ENCODE peak calls at places on chromosome 11, in eight cellular contexts. E is right atrium auricular region; N is naive thymus-derived CD4-positive, alpha-beta T cell; U is heart left ventricle; F is lower lobe of right lung; P is A549; A is BE2C; B is MM.1S. I is an unnamed sample.

GRCh38 chr11:69963533-69964246 is 114.4 kb upstream of the ANO1 start:
- DNase-seq in E (no peak), N (no peak), U (peak; percentile 13), F (no peak), P (no peak), A (no peak), B (no peak), I (no peak)

GRCh38 chr11:1557904-1558831 is 13.9 kb downstream of the DUSP8 start:
- DNase-seq in E (no peak), N (no peak), U (peak; percentile 75), F (peak; percentile 63), P (peak; percentile 71), A (no peak), B (no peak), I (no peak)

GRCh38 chr11:15819679-15820286 is 536.6 kb downstream of the SOX6 start:
- DNase-seq in E (peak; percentile 73), N (no peak), U (peak; percentile 88), F (peak; percentile 82), P (peak; percentile 41), A (peak; percentile 58), B (peak; percentile 53), I (no peak)

GRCh38 chr11:75013051-75013450 is 24.3 kb downstream of the NEU3 start:
- DNase-seq in E (no peak), N (no peak), U (no peak), F (no peak), P (no peak), A (no peak), B (no peak), I (no peak)

GRCh38 chr11:101881586-101881985 is 33.2 kb upstream of the CEP126 start:
- DNase-seq in E (no peak), N (no peak), U (no peak), F (no peak), P (no peak), A (no peak), B (no peak), I (no peak)

GRCh38 chr11:36192723-36193619 is 96.3 kb downstream of the COMMD9 start:
- DNase-seq in E (no peak), N (no peak), U (no peak), F (no peak), P (no peak), A (no peak), B (peak; percentile 85), I (no peak)

GRCh38 chr11:75428301-75428724 is 4.7 kb downstream of the KLHL35 start:
- DNase-seq in E (peak; percentile 95), N (peak; percentile 55), U (peak; percentile 89), F (peak; percentile 96), P (no peak), A (peak; percentile 98), B (no peak), I (peak; percentile 58)

GRCh38 chr11:118263694-118264567 is at the start of gene MPZL2:
- DNase-seq in E (no peak), N (peak; percentile 43), U (no peak), F (peak; percentile 76), P (no peak), A (no peak), B (peak; percentile 69), I (no peak)

GRCh38 chr11:134575504-134576230 is 163.6 kb upstream of the B3GAT1 start:
- DNase-seq in E (peak; percentile 48), N (no peak), U (no peak), F (no peak), P (no peak), A (no peak), B (no peak), I (no peak)

GRCh38 chr11:134572741-134573675 is 161.0 kb upstream of the B3GAT1 start:
- DNase-seq in E (peak; percentile 52), N (no peak), U (no peak), F (no peak), P (no peak), A (no peak), B (no peak), I (no peak)

GRCh38 chr11:134574947-134575346 is 162.9 kb upstream of the B3GAT1 start:
- DNase-seq in E (peak; percentile 43), N (no peak), U (no peak), F (no peak), P (no peak), A (no peak), B (no peak), I (no peak)

GRCh38 chr11:134573857-134574256 is 161.8 kb upstream of the B3GAT1 start:
- DNase-seq in E (peak; percentile 47), N (no peak), U (no peak), F (no peak), P (no peak), A (no peak), B (no peak), I (no peak)

DNA sequence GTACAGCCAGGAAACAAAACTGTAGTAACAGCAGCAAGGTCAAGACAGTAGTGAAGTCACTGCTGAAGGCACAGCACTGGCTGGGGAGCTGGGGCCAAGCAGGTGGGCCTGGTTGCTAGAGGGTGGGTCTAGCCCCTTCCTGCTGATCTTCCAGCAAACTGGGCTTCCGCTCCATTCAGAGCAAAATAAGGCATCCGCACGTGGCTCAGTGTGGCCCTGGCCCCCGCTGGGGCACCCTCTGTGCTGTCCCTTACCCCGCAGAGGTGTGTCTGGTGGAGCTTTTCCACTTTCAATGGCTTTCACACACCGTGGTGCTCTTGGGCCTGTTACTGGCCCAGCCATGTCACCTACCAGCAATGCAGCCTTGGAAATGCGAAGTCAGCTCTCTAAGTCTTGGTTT is 162.4 kb upstream of the B3GAT1 start:
- DNase-seq in E (peak; percentile 26), N (no peak), U (no peak), F (no peak), P (no peak), A (no peak), B (no peak), I (no peak)
- H3K9me3 ChIP-seq in E (no peaks in the 10 kb centered on the region), N (no peaks in the 10 kb centered on the region), U (no peaks in the 10 kb centered on the region), F (no peaks in the 10 kb centered on the region), P (no peaks in the 10 kb centered on the region), A (no peaks in the 10 kb centered on the region), B (no peaks in the 10 kb centered on the region), I (no peaks in the 10 kb centered on the region)

GRCh38 chr11:6646631-6647281 is 8.9 kb downstream of the DCHS1 start:
- DNase-seq in E (peak; percentile 61), N (peak; percentile 32), U (peak; percentile 79), F (no peak), P (no peak), A (peak; percentile 23), B (no peak), I (no peak)

GRCh38 chr11:6647836-6648235 is 7.8 kb downstream of the DCHS1 start:
- DNase-seq in E (peak; percentile 55), N (no peak), U (no peak), F (no peak), P (no peak), A (no peak), B (no peak), I (no peak)

GRCh38 chr11:6647282-6647679 is 8.3 kb downstream of the DCHS1 start:
- DNase-seq in E (peak; percentile 59), N (no peak), U (peak; percentile 62), F (no peak), P (no peak), A (no peak), B (no peak), I (no peak)

GRCh38 chr11:6648505-6648904 is 7.1 kb downstream of the DCHS1 start:
- DNase-seq in E (peak; percentile 54), N (no peak), U (no peak), F (no peak), P (no peak), A (no peak), B (no peak), I (no peak)

DNA sequence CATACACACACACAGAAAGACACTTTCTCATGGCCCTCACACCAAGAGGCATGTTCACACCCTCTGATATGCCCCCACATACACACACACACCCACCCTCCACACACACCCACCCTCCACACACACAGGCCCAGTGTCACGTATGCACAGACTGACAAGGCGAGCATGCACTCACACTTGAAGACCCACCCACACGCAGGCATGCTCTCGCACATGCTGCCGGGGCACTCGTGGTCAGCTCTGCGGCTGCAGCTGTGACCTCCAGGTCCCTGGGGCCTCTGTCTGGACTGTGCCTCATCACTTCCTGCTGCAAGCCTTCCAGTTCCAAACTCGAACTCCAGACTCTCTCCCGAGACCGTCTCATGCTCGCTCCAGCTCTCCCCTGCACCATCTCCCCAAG is 9.6 kb downstream of the DCHS1 start:
- DNase-seq in E (peak; percentile 71), N (no peak), U (peak; percentile 92), F (peak; percentile 58), P (no peak), A (no peak), B (no peak), I (no peak)
- H3K4me3 ChIP-seq in E (no peak overlapping the region), N (peak overlapping the region; percentile 35), U (no peak overlapping the region), F (no peak overlapping the region), P (no peak overlapping the region), A (no peak overlapping the region), B (no peak overlapping the region), I (peak overlapping the region; percentile 39)

GRCh38 chr11:98100689-98101088 is 920.1 kb upstream of the CNTN5 start:
- DNase-seq in E (no peak), N (no peak), U (no peak), F (no peak), P (no peak), A (no peak), B (no peak), I (no peak)
- H3K9me3 ChIP-seq in E (no peaks in the 10 kb centered on the region), N (no peaks in the 10 kb centered on the region), U (no peaks in the 10 kb centered on the region), F (no peaks in the 10 kb centered on the region), P (no peaks in the 10 kb centered on the region), A (no peaks in the 10 kb centered on the region), B (no peaks in the 10 kb centered on the region), I (no peaks in the 10 kb centered on the region)

GRCh38 chr11:17742019-17742418 is 7.4 kb downstream of the KCNC1 start:
- DNase-seq in E (no peak), N (no peak), U (no peak), F (no peak), P (no peak), A (no peak), B (no peak), I (no peak)

GRCh38 chr11:17738350-17739207 is 4.0 kb downstream of the KCNC1 start:
- DNase-seq in E (no peak), N (no peak), U (no peak), F (no peak), P (no peak), A (no peak), B (no peak), I (no peak)

GRCh38 chr11:17741487-17741886 is 6.9 kb downstream of the KCNC1 start:
- DNase-seq in E (no peak), N (no peak), U (peak; percentile 33), F (no peak), P (no peak), A (no peak), B (no peak), I (no peak)

GRCh38 chr11:17739945-17740338 is 5.4 kb downstream of the KCNC1 start:
- DNase-seq in E (no peak), N (no peak), U (no peak), F (no peak), P (no peak), A (no peak), B (no peak), I (no peak)

DNA sequence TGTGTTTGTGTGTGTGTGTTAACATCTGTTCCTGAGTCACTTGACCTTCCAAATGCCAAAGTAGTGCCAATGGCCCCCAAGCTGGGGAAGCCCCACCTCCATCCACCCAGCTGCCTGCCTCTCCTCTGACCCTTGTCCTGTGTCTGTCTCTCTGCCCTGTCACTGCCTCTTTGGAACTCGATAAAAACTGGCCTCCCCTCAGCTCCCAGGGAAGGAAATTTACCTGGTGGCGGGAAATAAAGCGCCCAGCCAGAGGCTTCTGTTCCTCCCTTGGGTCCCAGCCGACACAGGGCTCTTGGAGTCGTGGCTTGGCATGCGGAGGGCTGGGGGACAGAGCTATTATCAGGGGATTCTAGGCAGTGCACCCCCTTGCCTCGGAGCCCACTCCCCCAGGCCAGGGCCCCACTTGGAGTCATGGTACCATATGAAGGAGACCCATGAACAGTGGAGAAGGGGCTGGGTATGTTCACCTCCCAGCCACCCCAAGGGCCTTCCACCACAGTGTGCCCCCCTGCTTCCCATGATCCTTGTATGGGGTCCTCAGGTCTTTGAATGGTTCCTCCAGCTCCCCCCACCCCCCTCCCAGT is 6.2 kb downstream of the KCNC1 start:
- DNase-seq in E (no peak), N (no peak), U (peak; percentile 25), F (no peak), P (no peak), A (no peak), B (no peak), I (no peak)
- H3K4me3 ChIP-seq in E (no peak overlapping the region), N (no peak overlapping the region), U (no peak overlapping the region), F (no peak overlapping the region), P (no peak overlapping the region), A (no peak overlapping the region), B (no peak overlapping the region), I (no peak overlapping the region)

I was measured in CD8-positive, alpha-beta T cell.